ENCODE peak calls at places on chromosome 19, in nine cellular contexts. One of them, this sample, is unnamed.

GRCh38 chr19:1261863-1262686 is 7.1 kb upstream of the CIRBP start:
- DNase-seq in RWPE2: no peak
- DNase-seq in stomach: peak
- DNase-seq in cardiac muscle cell: peak
- DNase-seq in psoas muscle: peak
- DNase-seq in adrenal gland: peak
- DNase-seq in GM23248: peak
- DNase-seq in Peyer's patch: peak
- DNase-seq in esophagus squamous epithelium: no peak
- DNase-seq in this sample: peak

GRCh38 chr19:30672926-30673325 is 300.7 kb downstream of the ZNF536 start:
- DNase-seq in GM23248: no peak
- DNase-seq in stomach: peak
- DNase-seq in adrenal gland: no peak
- DNase-seq in cardiac muscle cell: no peak
- DNase-seq in Peyer's patch: no peak
- DNase-seq in RWPE2: no peak
- DNase-seq in psoas muscle: no peak
- DNase-seq in esophagus squamous epithelium: no peak
- DNase-seq in this sample: no peak

GRCh38 chr19:19514881-19515763 is at the start of gene TSSK6:
- DNase-seq in psoas muscle: no peak
- DNase-seq in adrenal gland: no peak
- DNase-seq in RWPE2: no peak
- DNase-seq in esophagus squamous epithelium: no peak
- DNase-seq in GM23248: no peak
- DNase-seq in Peyer's patch: no peak
- DNase-seq in cardiac muscle cell: no peak
- DNase-seq in stomach: no peak
- DNase-seq in this sample: no peak

GRCh38 chr19:29715695-29716581 is 877 bp upstream of the C19orf12 start:
- DNase-seq in GM23248: peak
- DNase-seq in psoas muscle: no peak
- DNase-seq in Peyer's patch: no peak
- DNase-seq in cardiac muscle cell: peak
- DNase-seq in esophagus squamous epithelium: no peak
- DNase-seq in stomach: no peak
- DNase-seq in RWPE2: no peak
- DNase-seq in adrenal gland: no peak
- DNase-seq in this sample: no peak

GRCh38 chr19:1616875-1617274 is 11.6 kb upstream of the UQCR11 start:
- DNase-seq in psoas muscle: no peak
- DNase-seq in esophagus squamous epithelium: no peak
- DNase-seq in RWPE2: no peak
- DNase-seq in cardiac muscle cell: no peak
- DNase-seq in stomach: no peak
- DNase-seq in adrenal gland: no peak
- DNase-seq in GM23248: no peak
- DNase-seq in Peyer's patch: no peak
- DNase-seq in this sample: no peak

GRCh38 chr19:46297700-46298476 is 1.0 kb downstream of the HIF3A start:
- DNase-seq in psoas muscle: peak
- DNase-seq in RWPE2: no peak
- DNase-seq in adrenal gland: peak
- DNase-seq in Peyer's patch: no peak
- DNase-seq in GM23248: no peak
- DNase-seq in esophagus squamous epithelium: no peak
- DNase-seq in cardiac muscle cell: peak
- DNase-seq in stomach: peak
- DNase-seq in this sample: peak

GRCh38 chr19:42528354-42529247 is at the start of gene CEACAM1:
- DNase-seq in Peyer's patch: peak
- DNase-seq in psoas muscle: peak
- DNase-seq in esophagus squamous epithelium: no peak
- DNase-seq in adrenal gland: peak
- DNase-seq in stomach: peak
- DNase-seq in cardiac muscle cell: peak
- DNase-seq in RWPE2: no peak
- DNase-seq in GM23248: peak
- DNase-seq in this sample: peak

GRCh38 chr19:1510442-1510806 is 2.4 kb downstream of the ADAMTSL5 start:
- DNase-seq in adrenal gland: no peak
- DNase-seq in esophagus squamous epithelium: no peak
- DNase-seq in RWPE2: no peak
- DNase-seq in stomach: no peak
- DNase-seq in GM23248: no peak
- DNase-seq in Peyer's patch: no peak
- DNase-seq in cardiac muscle cell: no peak
- DNase-seq in psoas muscle: no peak
- DNase-seq in this sample: no peak

GRCh38 chr19:40521276-40521675 is 54.5 kb downstream of the SPTBN4 start:
- DNase-seq in GM23248: peak
- DNase-seq in Peyer's patch: no peak
- DNase-seq in cardiac muscle cell: peak
- DNase-seq in esophagus squamous epithelium: no peak
- DNase-seq in RWPE2: no peak
- DNase-seq in psoas muscle: no peak
- DNase-seq in adrenal gland: no peak
- DNase-seq in stomach: no peak
- DNase-seq in this sample: no peak

GRCh38 chr19:52993342-52994178 is 20.2 kb upstream of the ERVV-1 start:
- DNase-seq in psoas muscle: peak
- DNase-seq in adrenal gland: peak
- DNase-seq in RWPE2: peak
- DNase-seq in Peyer's patch: peak
- DNase-seq in GM23248: peak
- DNase-seq in stomach: peak
- DNase-seq in cardiac muscle cell: peak
- DNase-seq in esophagus squamous epithelium: no peak
- DNase-seq in this sample: peak

GRCh38 chr19:33401683-33402420 is 28.3 kb downstream of the CEBPG start:
- DNase-seq in psoas muscle: no peak
- DNase-seq in GM23248: no peak
- DNase-seq in esophagus squamous epithelium: no peak
- DNase-seq in stomach: no peak
- DNase-seq in Peyer's patch: no peak
- DNase-seq in adrenal gland: no peak
- DNase-seq in cardiac muscle cell: no peak
- DNase-seq in RWPE2: no peak
- DNase-seq in this sample: peak

GRCh38 chr19:6067975-6068374 is 42.3 kb downstream of the RFX2 start:
- DNase-seq in GM23248: no peak
- DNase-seq in RWPE2: peak
- DNase-seq in psoas muscle: no peak
- DNase-seq in stomach: no peak
- DNase-seq in adrenal gland: peak
- DNase-seq in esophagus squamous epithelium: no peak
- DNase-seq in Peyer's patch: no peak
- DNase-seq in cardiac muscle cell: no peak
- DNase-seq in this sample: peak
- H3K27ac ChIP-seq in GM23248: peak
- H3K27ac ChIP-seq in RWPE2: peak
- H3K27ac ChIP-seq in psoas muscle: no peak
- H3K27ac ChIP-seq in stomach: peak
- H3K27ac ChIP-seq in adrenal gland: no peak
- H3K27ac ChIP-seq in esophagus squamous epithelium: peak
- H3K27ac ChIP-seq in Peyer's patch: peak
- H3K27ac ChIP-seq in cardiac muscle cell: no peak
- H3K27ac ChIP-seq in this sample: peak

GRCh38 chr19:35756373-35757230 is at the start of gene HSPB6:
- DNase-seq in cardiac muscle cell: peak
- DNase-seq in psoas muscle: peak
- DNase-seq in RWPE2: peak
- DNase-seq in Peyer's patch: no peak
- DNase-seq in esophagus squamous epithelium: no peak
- DNase-seq in adrenal gland: peak
- DNase-seq in GM23248: peak
- DNase-seq in stomach: peak
- DNase-seq in this sample: peak

GRCh38 chr19:35754365-35755139 is 2.3 kb downstream of the HSPB6 start:
- DNase-seq in psoas muscle: no peak
- DNase-seq in Peyer's patch: no peak
- DNase-seq in cardiac muscle cell: no peak
- DNase-seq in esophagus squamous epithelium: no peak
- DNase-seq in RWPE2: no peak
- DNase-seq in stomach: no peak
- DNase-seq in adrenal gland: no peak
- DNase-seq in GM23248: no peak
- DNase-seq in this sample: no peak

GRCh38 chr19:35753634-35754364 is 3.0 kb downstream of the HSPB6 start:
- DNase-seq in adrenal gland: no peak
- DNase-seq in GM23248: no peak
- DNase-seq in RWPE2: peak
- DNase-seq in psoas muscle: no peak
- DNase-seq in cardiac muscle cell: no peak
- DNase-seq in esophagus squamous epithelium: no peak
- DNase-seq in Peyer's patch: no peak
- DNase-seq in stomach: no peak
- DNase-seq in this sample: no peak

GRCh38 chr19:35755550-35756371 is 1.1 kb downstream of the HSPB6 start:
- DNase-seq in adrenal gland: peak
- DNase-seq in Peyer's patch: peak
- DNase-seq in cardiac muscle cell: peak
- DNase-seq in GM23248: peak
- DNase-seq in esophagus squamous epithelium: no peak
- DNase-seq in stomach: peak
- DNase-seq in RWPE2: peak
- DNase-seq in psoas muscle: peak
- DNase-seq in this sample: peak

GRCh38 chr19:35755160-35755549 is 1.7 kb downstream of the HSPB6 start:
- DNase-seq in cardiac muscle cell: no peak
- DNase-seq in esophagus squamous epithelium: no peak
- DNase-seq in RWPE2: peak
- DNase-seq in Peyer's patch: no peak
- DNase-seq in stomach: no peak
- DNase-seq in GM23248: no peak
- DNase-seq in adrenal gland: no peak
- DNase-seq in psoas muscle: no peak
- DNase-seq in this sample: peak
- H3K27ac ChIP-seq in cardiac muscle cell: no peak
- H3K27ac ChIP-seq in esophagus squamous epithelium: peak
- H3K27ac ChIP-seq in RWPE2: no peak
- H3K27ac ChIP-seq in Peyer's patch: peak
- H3K27ac ChIP-seq in stomach: peak
- H3K27ac ChIP-seq in GM23248: peak
- H3K27ac ChIP-seq in adrenal gland: peak
- H3K27ac ChIP-seq in psoas muscle: peak
- H3K27ac ChIP-seq in this sample: peak

DNA sequence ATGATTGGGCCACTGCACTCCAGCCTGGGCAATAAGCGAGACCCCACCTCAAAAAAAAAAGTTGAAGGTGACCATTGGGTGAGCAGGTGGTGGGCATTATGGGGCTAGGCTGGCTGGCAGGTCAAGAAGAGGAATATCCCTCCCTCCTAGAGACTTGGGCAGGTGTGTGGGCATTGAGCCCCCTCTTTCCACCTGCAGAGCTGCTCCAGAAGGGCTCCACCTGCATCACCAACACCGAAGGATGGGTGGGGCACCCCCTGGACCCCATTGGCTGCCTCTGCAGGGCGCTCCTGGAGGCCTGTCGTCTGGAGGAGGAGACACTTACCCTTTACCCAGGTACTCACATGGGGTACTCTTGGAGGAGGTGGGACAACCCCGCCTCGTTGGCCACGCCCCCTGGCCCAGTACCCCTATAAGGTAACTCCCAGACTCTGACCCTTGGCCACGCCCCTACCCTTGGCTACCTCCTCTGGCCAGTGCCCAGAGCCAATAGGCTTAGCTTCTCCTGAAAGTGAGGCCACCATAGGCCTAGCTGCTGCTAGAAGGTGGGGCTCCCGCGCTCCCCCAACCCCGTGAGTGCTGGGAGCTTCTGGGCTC is 21.9 kb downstream of the ZSWIM4 start:
- DNase-seq in psoas muscle: no peak
- DNase-seq in GM23248: peak
- DNase-seq in adrenal gland: no peak
- DNase-seq in RWPE2: peak
- DNase-seq in esophagus squamous epithelium: no peak
- DNase-seq in cardiac muscle cell: no peak
- DNase-seq in stomach: peak
- DNase-seq in Peyer's patch: no peak
- DNase-seq in this sample: peak
- H3K27ac ChIP-seq in psoas muscle: no peak
- H3K27ac ChIP-seq in GM23248: no peak
- H3K27ac ChIP-seq in adrenal gland: no peak
- H3K27ac ChIP-seq in RWPE2: no peak
- H3K27ac ChIP-seq in esophagus squamous epithelium: peak
- H3K27ac ChIP-seq in cardiac muscle cell: no peak
- H3K27ac ChIP-seq in stomach: peak
- H3K27ac ChIP-seq in Peyer's patch: peak
- H3K27ac ChIP-seq in this sample: no peak

GRCh38 chr19:10964903-10965302 is 4.1 kb downstream of the SMARCA4 start:
- DNase-seq in GM23248: no peak
- DNase-seq in stomach: no peak
- DNase-seq in RWPE2: no peak
- DNase-seq in cardiac muscle cell: no peak
- DNase-seq in adrenal gland: no peak
- DNase-seq in esophagus squamous epithelium: no peak
- DNase-seq in psoas muscle: no peak
- DNase-seq in Peyer's patch: no peak
- DNase-seq in this sample: no peak

GRCh38 chr19:10968527-10969081 is 7.8 kb downstream of the SMARCA4 start:
- DNase-seq in esophagus squamous epithelium: no peak
- DNase-seq in psoas muscle: no peak
- DNase-seq in RWPE2: no peak
- DNase-seq in stomach: no peak
- DNase-seq in adrenal gland: no peak
- DNase-seq in GM23248: no peak
- DNase-seq in cardiac muscle cell: no peak
- DNase-seq in Peyer's patch: peak
- DNase-seq in this sample: no peak

GRCh38 chr19:10965398-10965797 is 4.6 kb downstream of the SMARCA4 start:
- DNase-seq in GM23248: no peak
- DNase-seq in esophagus squamous epithelium: no peak
- DNase-seq in Peyer's patch: no peak
- DNase-seq in stomach: no peak
- DNase-seq in adrenal gland: no peak
- DNase-seq in psoas muscle: no peak
- DNase-seq in cardiac muscle cell: no peak
- DNase-seq in RWPE2: no peak
- DNase-seq in this sample: no peak

GRCh38 chr19:10963865-10964264 is 3.0 kb downstream of the SMARCA4 start:
- DNase-seq in cardiac muscle cell: no peak
- DNase-seq in GM23248: no peak
- DNase-seq in esophagus squamous epithelium: no peak
- DNase-seq in psoas muscle: no peak
- DNase-seq in RWPE2: no peak
- DNase-seq in adrenal gland: no peak
- DNase-seq in Peyer's patch: no peak
- DNase-seq in stomach: no peak
- DNase-seq in this sample: no peak

DNA sequence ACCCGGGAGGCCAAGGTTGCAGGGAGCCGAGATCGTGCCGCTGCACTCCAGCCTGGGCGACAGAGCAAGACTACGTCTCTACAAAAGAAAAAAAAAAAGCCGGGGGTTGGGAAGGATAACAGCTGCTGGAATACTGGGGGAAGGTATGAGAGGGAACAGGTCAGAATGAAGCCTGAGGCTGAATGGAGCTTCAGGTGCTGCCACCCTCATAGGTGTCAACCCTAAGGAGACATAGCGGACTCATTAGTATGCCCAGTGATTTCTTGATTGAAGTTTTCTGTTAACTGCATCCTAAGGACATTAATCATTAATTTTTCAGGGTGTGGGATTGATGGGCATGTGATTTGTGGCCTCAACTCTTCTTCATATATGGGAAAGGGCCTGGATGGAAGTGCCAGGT is 6.0 kb downstream of the SMARCA4 start:
- DNase-seq in RWPE2: no peak
- DNase-seq in adrenal gland: no peak
- DNase-seq in cardiac muscle cell: no peak
- DNase-seq in psoas muscle: no peak
- DNase-seq in Peyer's patch: no peak
- DNase-seq in GM23248: no peak
- DNase-seq in esophagus squamous epithelium: no peak
- DNase-seq in stomach: no peak
- DNase-seq in this sample: no peak
- H3K27ac ChIP-seq in RWPE2: no peak
- H3K27ac ChIP-seq in adrenal gland: no peak
- H3K27ac ChIP-seq in cardiac muscle cell: no peak
- H3K27ac ChIP-seq in psoas muscle: no peak
- H3K27ac ChIP-seq in Peyer's patch: no peak
- H3K27ac ChIP-seq in GM23248: no peak
- H3K27ac ChIP-seq in esophagus squamous epithelium: no peak
- H3K27ac ChIP-seq in stomach: no peak
- H3K27ac ChIP-seq in this sample: no peak